ENCODE peak calls at places on chromosomes 1 and 21, in four cellular contexts. R is left cardiac atrium, K is progenitor cell of endocrine pancreas, H is NCI-H1105 treated with DMSO at 0.1 percent for 48 hours. U is an unnamed sample.

GRCh38 chr1:211247921-211248320 is 11.2 kb upstream of the RCOR3 start:
- DNase-seq in H (peak), R (no peak), K (no peak), U (peak)

GRCh38 chr1:85602536-85602935 is 22.0 kb downstream of the CCN1 start:
- DNase-seq in H (no peak), K (no peak), R (no peak), U (no peak)

GRCh38 chr1:192763756-192764155 is 45.1 kb upstream of the RGS2 start:
- DNase-seq in K (no peak), H (no peak), R (no peak), U (no peak)

GRCh38 chr1:60972841-60973364 is 109.5 kb upstream of the NFIA start:
- DNase-seq in H (no peak), K (no peak), R (no peak), U (no peak)

GRCh38 chr1:30723296-30723897 is at the start of gene MATN1:
- DNase-seq in H (no peak), R (no peak), K (no peak), U (no peak)

GRCh38 chr1:117060441-117061317 is 553 bp downstream of the TTF2 start:
- DNase-seq in H (no peak), K (peak), R (no peak), U (peak)

GRCh38 chr1:160675641-160676410 is 29.0 kb upstream of the SLAMF1 start:
- DNase-seq in R (peak), H (peak), K (peak), U (peak)

GRCh38 chr1:24765308-24765988 is 20.2 kb downstream of the CLIC4 start:
- DNase-seq in K (no peak), R (no peak), H (no peak), U (no peak)

GRCh38 chr1:231792634-231793033 is 166.0 kb downstream of the DISC1 start:
- DNase-seq in K (no peak), H (no peak), R (no peak), U (no peak)

GRCh38 chr1:40153073-40153770 is 8.0 kb upstream of the RLF start:
- DNase-seq in H (peak), R (no peak), K (no peak), U (peak)

GRCh38 chr1:23657659-23658275 is 33.8 kb upstream of the RPL11 start:
- DNase-seq in K (peak), R (peak), H (no peak), U (peak)

GRCh38 chr1:11180342-11180744 is 8.8 kb upstream of the ANGPTL7 start:
- DNase-seq in K (no peak), R (no peak), H (no peak), U (peak)

GRCh38 chr1:38567401-38567800 is 292.2 kb downstream of the RRAGC start:
- DNase-seq in H (no peak), R (no peak), K (no peak), U (no peak)

GRCh38 chr1:231626951-231627614 is 493 bp downstream of the DISC1 start:
- DNase-seq in H (no peak), K (peak), R (peak), U (peak)

GRCh38 chr21:36887983-36888382 is 78.5 kb downstream of the HLCS start:
- DNase-seq in K (no peak), R (no peak), H (peak), U (peak)

GRCh38 chr1:37763791-37764741 is 854 bp downstream of the EPHA10 start:
- DNase-seq in H (no peak), K (peak), R (peak), U (peak)